ENCODE peak calls at places on chromosome 18, in seven cellular contexts. K, U, Y, I, V, E and S are unnamed samples.

GRCh38 chr18:1003499-1003898 is 98.8 kb downstream of the ADCYAP1 start:
- DNase-seq in E (no peak), I (no peak), V (no peak), U (no peak), K (no peak), Y (no peak), S (no peak)

GRCh38 chr18:4130734-4131719 is 324.1 kb downstream of the DLGAP1 start:
- DNase-seq in I (no peak), K (no peak), E (no peak), Y (no peak), V (no peak), U (no peak), S (no peak)

GRCh38 chr18:8657873-8658521 is 47.4 kb upstream of the MTCL1 start:
- DNase-seq in Y (no peak), K (no peak), E (no peak), V (no peak), I (no peak), U (no peak), S (no peak)

GRCh38 chr18:50507120-50507590 is 52.7 kb upstream of the MAPK4 start:
- DNase-seq in E (no peak), I (peak), U (no peak), V (peak), Y (peak), K (peak), S (no peak)

GRCh38 chr18:45212186-45213039 is 402.9 kb upstream of the SLC14A2 start:
- DNase-seq in I (peak), K (peak), U (peak), V (peak), E (peak), Y (peak), S (peak)

GRCh38 chr18:8998481-8999217 is 103.8 kb upstream of the NDUFV2 start:
- DNase-seq in V (no peak), U (no peak), K (no peak), E (no peak), Y (no peak), I (no peak), S (no peak)

GRCh38 chr18:79403723-79404566 is 8.2 kb downstream of the NFATC1 start:
- DNase-seq in U (no peak), K (no peak), E (peak), Y (no peak), I (no peak), V (no peak), S (no peak)

GRCh38 chr18:24160086-24160485 is 21.2 kb downstream of the CABYR start:
- DNase-seq in E (no peak), I (no peak), V (no peak), U (no peak), K (no peak), Y (no peak), S (no peak)

GRCh38 chr18:46917808-46918600 is 602 bp downstream of the KATNAL2 start:
- DNase-seq in E (no peak), U (peak), I (peak), K (peak), Y (peak), V (peak), S (no peak)

GRCh38 chr18:70322928-70323327 is 34.1 kb downstream of the SOCS6 start:
- DNase-seq in Y (no peak), I (no peak), U (no peak), V (no peak), K (no peak), E (no peak), S (no peak)

GRCh38 chr18:2981212-2981728 is 31.7 kb downstream of the LPIN2 start:
- DNase-seq in U (no peak), V (no peak), E (no peak), I (no peak), K (no peak), Y (no peak), S (no peak)

GRCh38 chr18:36075862-36076587 is 8.7 kb upstream of the RPRD1A start:
- DNase-seq in Y (no peak), K (no peak), V (no peak), U (no peak), I (no peak), E (no peak), S (no peak)

GRCh38 chr18:55096261-55097026 is 137.2 kb upstream of the CCDC68 start:
- DNase-seq in E (no peak), Y (no peak), I (peak), V (no peak), K (peak), U (no peak), S (no peak)

GRCh38 chr18:79481041-79481790 is 85.5 kb downstream of the NFATC1 start:
- DNase-seq in V (no peak), I (no peak), K (no peak), U (no peak), E (peak), Y (no peak), S (no peak)

GRCh38 chr18:8231316-8231715 is 377.9 kb upstream of the RAB12 start:
- DNase-seq in I (no peak), E (no peak), Y (no peak), U (no peak), K (no peak), V (no peak), S (no peak)

GRCh38 chr18:48719988-48720654 is 181.3 kb downstream of the CTIF start:
- DNase-seq in K (no peak), Y (no peak), E (no peak), U (no peak), V (no peak), I (peak), S (no peak)

GRCh38 chr18:34709631-34710429 is at the start of gene DTNA:
- DNase-seq in E (no peak), V (no peak), I (peak), Y (no peak), U (no peak), K (no peak), S (no peak)

GRCh38 chr18:65587491-65587890 is 163.3 kb upstream of the CDH7 start:
- DNase-seq in U (no peak), E (no peak), Y (no peak), K (no peak), I (no peak), V (no peak), S (no peak)

GRCh38 chr18:26185267-26185666 is 41.0 kb upstream of the TAF4B start:
- DNase-seq in I (no peak), E (no peak), K (no peak), U (no peak), Y (no peak), V (no peak), S (no peak)

GRCh38 chr18:9631814-9632496 is 17.6 kb upstream of the PPP4R1 start:
- DNase-seq in V (no peak), Y (no peak), I (no peak), U (no peak), K (no peak), E (no peak), S (no peak)

GRCh38 chr18:67514901-67515540 is 1.5 kb downstream of the DSEL start:
- DNase-seq in E (no peak), V (no peak), K (no peak), Y (no peak), I (no peak), U (no peak), S (no peak)

GRCh38 chr18:14937271-14937670 is 189.3 kb downstream of the ANKRD30B start:
- DNase-seq in U (no peak), I (no peak), Y (no peak), E (no peak), K (no peak), V (no peak), S (no peak)

GRCh38 chr18:13178976-13179375 is 39.6 kb upstream of the LDLRAD4 start:
- DNase-seq in E (no peak), V (no peak), Y (peak), U (no peak), I (no peak), K (no peak), S (peak)

GRCh38 chr18:8525692-8526091 is 83.5 kb upstream of the RAB12 start:
- DNase-seq in K (no peak), Y (peak), I (no peak), E (no peak), V (no peak), U (no peak), S (no peak)

GRCh38 chr18:46278481-46279465 is 174.6 kb downstream of the HAUS1 start:
- DNase-seq in E (no peak), V (peak), Y (no peak), I (no peak), K (no peak), U (no peak), S (peak)

GRCh38 chr18:60147326-60147725 is 225.2 kb downstream of the MC4R start:
- DNase-seq in K (no peak), V (no peak), I (no peak), E (no peak), Y (no peak), U (no peak), S (no peak)

GRCh38 chr18:50602466-50602865 is 42.6 kb downstream of the MAPK4 start:
- DNase-seq in E (no peak), U (no peak), K (no peak), V (no peak), Y (no peak), I (no peak), S (no peak)

GRCh38 chr18:29003194-29003593 is 826.3 kb upstream of the CDH2 start:
- DNase-seq in U (no peak), Y (no peak), I (no peak), V (no peak), E (no peak), K (no peak), S (no peak)

GRCh38 chr18:48149020-48149685 is 218.7 kb upstream of the SMAD2 start:
- DNase-seq in V (no peak), I (no peak), Y (no peak), U (no peak), E (no peak), K (no peak), S (no peak)

GRCh38 chr18:40293311-40293710 is 1661.7 kb upstream of the PIK3C3 start:
- DNase-seq in E (no peak), V (no peak), I (no peak), U (no peak), Y (no peak), K (no peak), S (no peak)

GRCh38 chr18:26532367-26533340 is 15.7 kb downstream of the KCTD1 start:
- DNase-seq in V (no peak), E (no peak), Y (no peak), K (no peak), I (no peak), U (no peak), S (no peak)

GRCh38 chr18:59148192-59148591 is 8.5 kb downstream of the SEC11C start:
- DNase-seq in I (no peak), V (no peak), U (no peak), K (no peak), Y (no peak), E (no peak), S (no peak)

GRCh38 chr18:62334110-62334509 is 9.0 kb downstream of the TNFRSF11A start:
- DNase-seq in E (no peak), Y (no peak), V (no peak), I (no peak), U (no peak), K (no peak), S (no peak)

GRCh38 chr18:57630759-57631660 is 9.4 kb upstream of the NARS1 start:
- DNase-seq in E (no peak), Y (no peak), V (no peak), U (no peak), K (peak), I (no peak), S (no peak)

GRCh38 chr18:57833441-57834101 is 30.5 kb upstream of the ATP8B1 start:
- DNase-seq in K (peak), E (no peak), V (no peak), U (peak), I (no peak), Y (peak), S (no peak)

GRCh38 chr18:70683263-70683662 is 394.4 kb downstream of the SOCS6 start:
- DNase-seq in K (no peak), V (no peak), E (no peak), I (no peak), U (no peak), Y (no peak), S (no peak)